ENCODE peak calls at places on chromosome 21, in eight cellular contexts. I, Q, F, C, V, T, P and J are unnamed samples.

GRCh38 chr21:38139380-38140168 is 117.2 kb upstream of the KCNJ15 start:
- DNase-seq in Q (no peak), T (no peak), F (no peak), I (no peak), C (peak), P (no peak), V (no peak), J (no peak)

GRCh38 chr21:16248705-16249104 is 518.9 kb downstream of the USP25 start:
- DNase-seq in Q (no peak), C (no peak), F (no peak), I (no peak), P (no peak), V (no peak), T (no peak), J (no peak)

GRCh38 chr21:39651206-39651605 is 38.5 kb downstream of the B3GALT5 start:
- DNase-seq in C (no peak), F (no peak), V (no peak), I (no peak), P (no peak), Q (no peak), T (no peak), J (no peak)

GRCh38 chr21:18058731-18059398 is 185.8 kb upstream of the CHODL start:
- DNase-seq in I (no peak), T (no peak), V (no peak), F (no peak), C (no peak), Q (no peak), P (no peak), J (no peak)

GRCh38 chr21:38188037-38188436 is 68.8 kb upstream of the KCNJ15 start:
- DNase-seq in I (no peak), C (peak), T (no peak), P (no peak), Q (no peak), V (no peak), F (no peak), J (no peak)

GRCh38 chr21:15293251-15293650 is 228.5 kb upstream of the NRIP1 start:
- DNase-seq in P (no peak), C (peak), I (no peak), F (peak), V (no peak), Q (no peak), T (no peak), J (no peak)

GRCh38 chr21:32329331-32329730 is 30.7 kb downstream of the MRAP start:
- DNase-seq in I (no peak), T (no peak), V (no peak), C (peak), P (no peak), F (no peak), Q (no peak), J (no peak)

GRCh38 chr21:17495680-17496079 is 17.2 kb upstream of the CXADR start:
- DNase-seq in I (no peak), T (no peak), C (peak), Q (no peak), V (no peak), F (peak), P (no peak), J (no peak)

GRCh38 chr21:38958940-38959685 is 153.4 kb downstream of the ETS2 start:
- DNase-seq in P (no peak), T (no peak), C (peak), F (no peak), Q (peak), I (no peak), V (no peak), J (no peak)

GRCh38 chr21:37601915-37602314 is 235.3 kb downstream of the DYRK1A start:
- DNase-seq in P (no peak), T (no peak), C (no peak), Q (no peak), V (no peak), I (no peak), F (no peak), J (no peak)

GRCh38 chr21:20789696-20790095 is 208.5 kb upstream of the NCAM2 start:
- DNase-seq in T (no peak), Q (no peak), F (no peak), P (no peak), C (peak), I (no peak), V (no peak), J (no peak)

GRCh38 chr21:19648376-19648775 is 1244.8 kb upstream of the TMPRSS15 start:
- DNase-seq in V (no peak), C (peak), P (no peak), I (no peak), Q (no peak), F (no peak), T (no peak), J (no peak)

GRCh38 chr21:36691539-36692124 is 7.3 kb upstream of the SIM2 start:
- DNase-seq in T (no peak), C (no peak), Q (no peak), V (no peak), F (no peak), I (no peak), P (no peak), J (no peak)

GRCh38 chr21:31161157-31161556 is 122.9 kb upstream of the KRTAP19-8 start:
- DNase-seq in I (no peak), V (no peak), T (no peak), C (no peak), F (peak), P (no peak), Q (no peak), J (no peak)

GRCh38 chr21:46667191-46667734 is 31.8 kb downstream of the PRMT2 start:
- DNase-seq in T (no peak), V (no peak), C (peak), I (no peak), Q (no peak), P (no peak), F (no peak), J (peak)

GRCh38 chr21:38611262-38611661 is 113.0 kb upstream of the ERG start:
- DNase-seq in C (no peak), Q (no peak), I (no peak), T (no peak), F (no peak), P (no peak), V (no peak), J (no peak)

GRCh38 chr21:34845521-34846213 is 176.9 kb downstream of the CLIC6 start:
- DNase-seq in T (peak), P (no peak), C (peak), I (no peak), Q (no peak), F (peak), V (no peak), J (peak)

GRCh38 chr21:32406405-32406804 is 6.1 kb upstream of the EVA1C start:
- DNase-seq in P (no peak), V (no peak), T (no peak), I (no peak), Q (no peak), C (peak), F (no peak), J (no peak)

GRCh38 chr21:29641001-29641634 is 298.7 kb downstream of the GRIK1 start:
- DNase-seq in I (no peak), C (no peak), Q (no peak), F (no peak), P (no peak), T (no peak), V (no peak), J (no peak)

GRCh38 chr21:36692844-36693143 is 6.1 kb upstream of the SIM2 start:
- DNase-seq in F (no peak), I (no peak), C (no peak), Q (no peak), T (no peak), P (no peak), V (no peak), J (no peak)

GRCh38 chr21:35559128-35559831 is 501.0 kb downstream of the SETD4 start:
- DNase-seq in P (no peak), F (peak), V (no peak), T (no peak), C (peak), Q (no peak), I (no peak), J (no peak)

GRCh38 chr21:46483300-46484295 is 24.9 kb downstream of the DIP2A start:
- DNase-seq in T (no peak), I (no peak), F (no peak), V (no peak), P (peak), Q (peak), C (no peak), J (no peak)

GRCh38 chr21:17612023-17612564 is 607 bp downstream of the BTG3 start:
- DNase-seq in V (peak), F (no peak), P (peak), I (no peak), T (no peak), Q (peak), C (peak), J (peak)

GRCh38 chr21:14591882-14592281 is 45.8 kb upstream of the SAMSN1 start:
- DNase-seq in T (no peak), Q (peak), F (peak), C (peak), I (no peak), V (no peak), P (no peak), J (no peak)

GRCh38 chr21:37915941-37916794 is at the start of gene KCNJ6:
- DNase-seq in Q (no peak), V (no peak), I (no peak), T (no peak), F (peak), C (peak), P (no peak), J (no peak)

GRCh38 chr21:20272791-20273362 is 725.3 kb upstream of the NCAM2 start:
- DNase-seq in V (no peak), P (no peak), I (no peak), Q (no peak), C (no peak), F (no peak), T (no peak), J (no peak)

GRCh38 chr21:46187251-46187650 is 3.0 kb upstream of the SPATC1L start:
- DNase-seq in Q (no peak), T (no peak), C (no peak), P (no peak), V (no peak), I (no peak), F (no peak), J (no peak)

GRCh38 chr21:31753949-31754348 is 22.0 kb upstream of the SCAF4 start:
- DNase-seq in V (no peak), F (no peak), I (no peak), Q (no peak), T (no peak), P (no peak), C (no peak), J (no peak)

GRCh38 chr21:33551664-33552063 is 8.8 kb downstream of the SON start:
- DNase-seq in V (no peak), C (no peak), P (no peak), T (no peak), F (no peak), I (no peak), Q (no peak), J (no peak)

GRCh38 chr21:33554982-33555344 is 12.1 kb downstream of the SON start:
- DNase-seq in C (no peak), P (no peak), F (no peak), T (no peak), V (no peak), Q (no peak), I (no peak), J (no peak)

GRCh38 chr21:33552093-33552998 is 9.5 kb downstream of the SON start:
- DNase-seq in I (no peak), Q (no peak), C (no peak), P (no peak), F (no peak), T (no peak), V (no peak), J (no peak)

GRCh38 chr21:33552999-33553598 is 10.3 kb downstream of the SON start:
- DNase-seq in F (no peak), C (no peak), P (no peak), T (no peak), Q (no peak), V (no peak), I (no peak), J (peak)

DNA sequence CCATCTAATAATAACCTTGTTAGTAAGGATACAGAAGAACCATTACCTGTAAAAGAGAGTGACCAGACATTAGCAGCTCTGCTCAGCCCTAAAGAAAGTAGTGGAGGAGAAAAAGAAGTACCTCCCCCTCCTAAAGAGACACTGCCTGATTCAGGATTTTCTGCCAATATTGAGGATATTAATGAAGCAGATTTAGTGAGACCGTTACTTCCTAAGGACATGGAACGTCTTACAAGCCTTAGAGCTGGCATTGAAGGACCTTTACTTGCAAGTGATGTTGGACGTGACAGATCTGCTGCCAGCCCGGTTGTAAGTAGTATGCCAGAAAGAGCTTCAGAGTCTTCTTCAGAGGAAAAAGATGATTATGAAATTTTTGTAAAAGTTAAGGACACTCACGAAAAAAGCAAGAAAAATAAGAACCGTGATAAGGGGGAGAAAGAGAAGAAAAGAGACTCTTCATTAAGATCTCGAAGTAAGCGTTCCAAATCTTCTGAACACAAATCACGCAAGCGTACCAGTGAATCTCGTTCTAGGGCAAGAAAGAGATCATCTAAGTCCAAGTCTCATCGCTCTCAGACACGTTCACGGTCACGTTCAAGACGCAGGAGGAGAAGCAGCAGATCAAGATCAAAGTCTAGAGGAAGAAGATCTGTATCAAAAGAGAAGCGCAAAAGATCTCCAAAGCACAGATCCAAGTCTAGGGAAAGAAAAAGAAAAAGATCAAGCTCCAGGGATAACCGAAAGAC is 11.6 kb downstream of the SON start:
- DNase-seq in T (no peak), P (no peak), I (no peak), F (no peak), Q (no peak), C (no peak), V (no peak), J (peak)
- TF ChIP-seq CTCF in T (no peak), P (no peak), I (no peak), F (no peak), Q (no peak), C (no peak), V (no peak), J (no peak)

GRCh38 chr21:44912158-44912473 is 8.6 kb downstream of the ITGB2 start:
- DNase-seq in V (peak), Q (no peak), F (no peak), P (no peak), C (no peak), I (no peak), T (no peak), J (no peak)

GRCh38 chr21:44909719-44910118 is 11.0 kb downstream of the ITGB2 start:
- DNase-seq in P (no peak), T (no peak), V (peak), I (no peak), C (no peak), Q (no peak), F (no peak), J (no peak)

GRCh38 chr21:44911066-44911383 is 9.7 kb downstream of the ITGB2 start:
- DNase-seq in C (no peak), V (no peak), I (no peak), Q (no peak), T (no peak), P (no peak), F (no peak), J (no peak)

GRCh38 chr21:44910229-44911065 is 10.3 kb downstream of the ITGB2 start:
- DNase-seq in T (no peak), C (no peak), P (no peak), I (no peak), Q (no peak), V (no peak), F (no peak), J (no peak)

DNA sequence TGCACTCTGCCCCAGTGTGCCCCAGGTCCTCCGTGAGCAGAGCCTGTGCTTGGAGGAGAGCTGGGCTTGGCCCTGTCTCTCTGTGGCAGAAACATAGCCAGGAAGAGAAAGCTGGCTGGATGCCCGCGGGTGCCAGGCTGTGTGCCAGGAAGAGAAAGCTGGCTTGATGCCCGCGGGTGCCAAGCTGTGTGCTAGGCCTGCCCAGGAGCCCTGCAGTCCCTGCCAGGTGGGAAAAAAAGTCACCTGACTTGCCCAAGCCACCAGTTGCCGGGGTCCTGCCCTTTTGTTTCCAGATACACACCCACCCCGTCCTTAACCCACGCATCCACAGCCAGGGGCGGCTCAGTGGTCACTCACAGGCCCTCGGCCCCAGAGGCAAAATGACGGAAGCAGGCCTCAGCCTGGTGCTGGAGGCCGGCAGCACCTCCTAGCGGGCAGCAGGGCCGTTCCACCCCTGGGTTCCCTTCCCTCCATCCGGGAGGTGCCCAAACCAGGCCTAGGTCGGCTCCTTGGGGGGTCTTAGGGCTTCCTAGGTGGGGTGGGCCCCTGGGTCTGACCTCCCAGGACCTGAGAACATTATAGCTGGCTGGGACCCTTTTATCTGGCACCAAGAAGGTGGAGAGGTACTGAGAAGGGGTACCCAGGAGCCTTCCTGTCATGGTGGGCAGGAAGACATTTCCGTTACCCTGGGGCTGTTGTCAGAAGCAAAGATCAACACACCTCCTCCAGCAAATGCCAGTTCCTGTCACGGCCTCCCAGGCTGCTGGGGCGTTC is 9.1 kb downstream of the ITGB2 start:
- DNase-seq in V (peak), C (no peak), T (no peak), I (peak), Q (peak), F (no peak), P (peak), J (peak)
- TF ChIP-seq CTCF in V (peak), C (no peak), T (peak), I (peak), Q (peak), F (peak), P (peak), J (peak)

DNA sequence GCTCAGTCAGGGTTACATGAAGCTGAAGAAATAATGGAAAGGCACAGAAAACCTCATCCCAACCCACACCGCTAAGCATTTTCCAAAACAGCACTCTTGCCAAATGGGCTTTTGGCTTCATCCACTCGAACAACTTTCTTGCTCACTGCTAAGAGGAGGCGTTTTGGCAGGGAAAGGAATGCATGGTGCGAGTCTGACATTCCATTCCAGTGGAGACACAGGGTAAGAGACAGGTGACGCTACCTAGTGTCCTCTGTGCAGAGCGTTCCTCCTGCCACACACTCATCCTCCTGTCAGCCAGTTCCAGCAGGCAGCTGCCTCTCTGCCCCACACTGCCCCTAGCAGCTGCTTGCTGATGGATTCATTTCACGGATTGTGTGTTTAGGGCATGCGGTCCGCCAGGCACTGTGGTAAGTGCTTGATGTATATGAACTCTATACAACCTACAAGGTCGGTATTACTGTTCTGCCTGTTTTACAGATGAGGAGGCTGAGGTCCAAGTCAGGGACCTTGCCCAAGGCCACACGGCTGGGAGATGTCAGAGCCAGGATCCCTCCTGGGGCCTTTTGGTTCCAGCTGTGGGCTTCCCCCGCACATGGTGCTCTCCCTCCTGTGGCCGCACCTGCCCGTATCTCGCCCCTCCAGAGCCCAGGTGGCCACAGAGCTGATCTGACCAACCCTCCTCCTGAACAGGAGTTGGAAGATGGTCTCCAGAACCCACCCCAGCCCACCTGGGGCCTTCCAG is 25.7 kb upstream of the BACE2 start:
- DNase-seq in Q (peak), F (peak), T (no peak), V (no peak), P (no peak), I (no peak), C (peak), J (no peak)
- TF ChIP-seq CTCF in Q (no peak), F (no peak), T (no peak), V (no peak), P (no peak), I (no peak), C (no peak), J (no peak)

DNA sequence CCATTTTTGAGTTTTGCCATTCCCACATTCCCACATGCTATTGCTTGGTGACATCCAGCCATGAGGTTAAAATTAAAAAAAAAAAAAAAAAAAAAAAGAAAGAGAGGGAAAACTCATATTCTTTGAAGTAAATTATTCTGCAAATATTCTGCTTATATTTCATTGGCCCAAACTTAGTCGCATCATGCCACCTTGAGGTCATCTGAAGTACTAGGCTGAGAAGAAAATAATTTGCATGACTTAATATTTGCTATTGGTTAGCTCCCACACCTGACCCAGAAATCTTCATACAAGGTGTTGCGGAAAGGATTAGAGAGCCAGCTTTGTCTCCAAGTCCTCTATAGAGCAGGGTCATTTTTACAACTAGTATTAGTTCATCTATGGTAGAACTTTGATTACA is 2206.0 kb downstream of the MRPL39 start:
- DNase-seq in T (no peak), V (no peak), P (no peak), C (peak), I (no peak), F (no peak), Q (no peak), J (no peak)
- TF ChIP-seq CTCF in T (no peak), V (no peak), P (peak), C (no peak), I (no peak), F (peak), Q (no peak), J (no peak)

DNA sequence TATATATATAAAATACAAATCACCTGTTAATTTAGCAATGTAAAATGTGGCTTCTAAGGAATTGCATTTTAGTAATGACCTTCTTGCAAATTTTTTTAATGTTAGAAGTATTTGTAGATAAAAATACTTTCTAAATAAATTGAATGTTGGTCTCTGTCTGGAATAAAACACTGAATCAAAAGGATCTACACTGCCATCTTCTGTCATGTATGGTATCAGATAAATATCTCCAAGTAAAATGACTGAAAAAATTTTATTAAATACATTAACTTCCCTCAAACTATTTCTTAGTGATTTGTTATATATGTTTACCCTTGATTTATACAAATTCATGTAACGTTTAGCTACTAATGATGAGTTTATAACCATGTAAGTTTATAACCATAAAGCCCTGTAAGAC is 2029.3 kb downstream of the MRPL39 start:
- DNase-seq in C (no peak), P (no peak), I (no peak), V (no peak), T (no peak), F (no peak), Q (no peak), J (no peak)
- TF ChIP-seq CTCF in C (no peak), P (no peak), I (no peak), V (no peak), T (no peak), F (no peak), Q (no peak), J (no peak)

GRCh38 chr21:26835027-26835713 is 10.0 kb downstream of the ADAMTS1 start:
- DNase-seq in P (no peak), Q (no peak), V (no peak), F (no peak), I (no peak), T (no peak), C (peak), J (no peak)
- TF ChIP-seq CTCF in P (no peak), Q (no peak), V (no peak), F (no peak), I (no peak), T (no peak), C (no peak), J (no peak)